ENCODE peak calls at places on chromosomes 6 and 20, in five cellular contexts. C is pancreas, K is HepG2, L is fibroblast of lung, Q is lung. P is an unnamed sample. For H3K36me3, the result is how much of the 10 kb centered on the place peaks cover.

GRCh38 chr6:62808575-62809293 is 402.5 kb upstream of the FKBP1C start:
- DNase-seq in C (no peak), K (no peak), L (no peak), Q (no peak), P (peak)

GRCh38 chr20:52552181-52552872 is 360.7 kb upstream of the ZFP64 start:
- DNase-seq in C (no peak), K (no peak), L (peak), Q (no peak), P (peak)

GRCh38 chr6:10759312-10759839 is 11.8 kb downstream of the TMEM14B start:
- DNase-seq in C (no peak), K (peak), L (peak), Q (no peak), P (peak)

GRCh38 chr6:43355862-43356590 is 13.4 kb downstream of the ZNF318 start:
- DNase-seq in C (no peak), K (peak), L (peak), Q (no peak), P (no peak)

GRCh38 chr6:2976571-2977085 is 5.3 kb upstream of the SERPINB6 start:
- DNase-seq in C (no peak), K (no peak), L (peak), Q (no peak), P (no peak)

GRCh38 chr20:34558320-34559202 is at the start of gene MAP1LC3A:
- DNase-seq in C (peak), K (no peak), L (peak), Q (peak), P (peak)

GRCh38 chr6:166005401-166005845 is 162.2 kb downstream of the TBXT start:
- DNase-seq in C (peak), K (no peak), L (peak), Q (no peak), P (no peak)

GRCh38 chr20:35093245-35093884 is 758 bp upstream of the TRPC4AP start:
- DNase-seq in C (no peak), K (no peak), L (peak), Q (no peak), P (peak)

GRCh38 chr6:41439524-41440418 is 104.4 kb downstream of the NCR2 start:
- DNase-seq in C (no peak), K (no peak), L (no peak), Q (no peak), P (no peak)

GRCh38 chr6:4939241-4939640 is 64.6 kb downstream of the RPP40 start:
- DNase-seq in C (no peak), K (no peak), L (no peak), Q (no peak), P (no peak)

GRCh38 chr6:157241411-157241979 is 81.8 kb downstream of the TMEM242 start:
- DNase-seq in C (peak), K (no peak), L (no peak), Q (no peak), P (no peak)

GRCh38 chr6:125945378-125946141 is 11.0 kb upstream of the HINT3 start:
- DNase-seq in C (no peak), K (peak), L (peak), Q (no peak), P (no peak)

GRCh38 chr20:50399003-50399916 is 110.9 kb upstream of the PTPN1 start:
- DNase-seq in C (no peak), K (peak), L (peak), Q (peak), P (no peak)

GRCh38 chr6:3500262-3501001 is 43.6 kb upstream of the SLC22A23 start:
- DNase-seq in C (no peak), K (peak), L (peak), Q (no peak), P (no peak)

GRCh38 chr6:82906951-82907350 is 158.7 kb downstream of the UBE3D start:
- DNase-seq in C (no peak), K (no peak), L (peak), Q (no peak), P (peak)

GRCh38 chr6:147564556-147564955 is 56.1 kb downstream of the SAMD5 start:
- DNase-seq in C (no peak), K (no peak), L (peak), Q (no peak), P (no peak)

GRCh38 chr6:31752739-31753319 is 9.6 kb upstream of the SAPCD1 start:
- DNase-seq in C (no peak), K (no peak), L (peak), Q (no peak), P (no peak)

GRCh38 chr6:42692151-42692911 is 30.1 kb downstream of the PRPH2 start:
- DNase-seq in C (no peak), K (no peak), L (peak), Q (peak), P (peak)

GRCh38 chr6:34195726-34196115 is 41.0 kb upstream of the HMGA1 start:
- DNase-seq in C (no peak), K (no peak), L (no peak), Q (no peak), P (no peak)

GRCh38 chr6:21438237-21438985 is 155.1 kb upstream of the SOX4 start:
- DNase-seq in C (no peak), K (no peak), L (peak), Q (no peak), P (no peak)

GRCh38 chr6:26197736-26198625 is 110.8 kb downstream of the HFE start:
- DNase-seq in C (no peak), K (peak), L (peak), Q (no peak), P (no peak)

GRCh38 chr6:139846538-139847321 is 472.3 kb upstream of the CITED2 start:
- DNase-seq in C (no peak), K (no peak), L (no peak), Q (no peak), P (no peak)

DNA sequence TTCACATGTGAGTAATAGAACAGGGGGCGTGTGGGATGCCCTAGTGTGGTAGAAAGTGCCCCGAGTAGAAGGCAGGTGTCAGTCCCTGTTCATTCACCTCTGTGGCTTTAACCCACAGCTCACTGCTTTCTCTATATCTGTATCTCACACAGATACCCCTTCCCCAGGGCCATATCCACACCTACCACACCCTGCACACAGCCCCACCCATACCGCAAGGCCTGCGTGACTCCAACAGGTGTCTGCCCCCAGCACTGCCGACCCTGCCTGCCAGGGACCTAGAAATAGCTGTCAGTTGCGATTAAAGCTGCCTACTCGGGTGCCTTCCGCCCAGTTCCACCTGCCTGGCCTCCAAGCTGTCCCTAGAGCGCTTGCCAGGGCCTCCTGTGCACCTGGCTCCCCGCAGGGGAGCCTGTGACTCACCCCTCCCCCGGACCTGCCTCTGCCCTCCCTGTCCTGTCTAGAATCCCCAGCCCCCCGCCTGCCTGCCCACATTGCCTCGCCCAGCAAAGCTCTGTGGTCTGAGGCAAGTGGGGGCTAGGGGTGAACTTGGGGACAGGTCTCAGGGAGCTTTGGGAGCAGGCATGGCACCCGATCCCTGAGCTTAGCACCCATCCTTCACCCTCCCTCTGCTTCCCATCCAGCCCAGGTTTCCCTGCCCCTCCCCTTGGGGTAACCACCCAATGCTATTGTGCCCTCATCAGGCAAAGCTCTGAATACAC is 38.3 kb upstream of the ID1 start:
- DNase-seq in C (no peak), K (no peak), L (peak), Q (no peak), P (no peak)
- H3K4me3 ChIP-seq in C (no peak), K (no peak), L (no peak), Q (no peak), P (no peak)

GRCh38 chr20:40991181-40991889 is 37.3 kb upstream of the TOP1 start:
- DNase-seq in C (no peak), K (no peak), L (no peak), Q (peak), P (no peak)
- TF ChIP-seq CTCF in C (no peak), K (no peak), L (no peak), Q (no peak), P (no peak)

GRCh38 chr6:138078491-138078890 is 28.7 kb downstream of the PERP start:
- DNase-seq in C (no peak), K (no peak), L (no peak), Q (no peak), P (no peak)
- H3K36me3 ChIP-seq in C (under half), K (under half), L (under half), Q (under half), P (under half)

GRCh38 chr6:123829302-123829953 is 25.8 kb downstream of the NKAIN2 start:
- DNase-seq in C (no peak), K (no peak), L (peak), Q (no peak), P (peak)

DNA sequence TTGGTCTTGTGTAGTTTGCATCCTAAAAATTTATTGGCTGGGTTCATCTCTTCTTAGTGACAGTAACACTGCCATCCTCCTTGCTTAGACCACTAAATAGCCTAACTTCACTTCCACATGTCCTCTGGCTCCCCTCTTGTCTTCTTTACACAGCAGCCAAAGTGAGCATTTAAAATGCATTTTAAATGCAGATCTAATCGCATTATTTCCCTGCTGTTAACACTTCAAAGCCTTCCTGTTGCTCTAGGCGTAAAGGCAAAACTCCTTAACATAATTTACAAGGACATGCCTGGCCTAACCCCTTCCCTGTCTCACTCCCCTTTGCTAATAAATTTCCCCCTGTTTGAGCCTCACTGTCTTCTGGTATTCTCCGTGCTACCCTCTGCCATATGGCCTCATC is 26.4 kb downstream of the NKAIN2 start:
- DNase-seq in C (no peak), K (no peak), L (no peak), Q (no peak), P (no peak)
- H3K4me3 ChIP-seq in C (no peak), K (no peak), L (no peak), Q (no peak), P (no peak)

DNA sequence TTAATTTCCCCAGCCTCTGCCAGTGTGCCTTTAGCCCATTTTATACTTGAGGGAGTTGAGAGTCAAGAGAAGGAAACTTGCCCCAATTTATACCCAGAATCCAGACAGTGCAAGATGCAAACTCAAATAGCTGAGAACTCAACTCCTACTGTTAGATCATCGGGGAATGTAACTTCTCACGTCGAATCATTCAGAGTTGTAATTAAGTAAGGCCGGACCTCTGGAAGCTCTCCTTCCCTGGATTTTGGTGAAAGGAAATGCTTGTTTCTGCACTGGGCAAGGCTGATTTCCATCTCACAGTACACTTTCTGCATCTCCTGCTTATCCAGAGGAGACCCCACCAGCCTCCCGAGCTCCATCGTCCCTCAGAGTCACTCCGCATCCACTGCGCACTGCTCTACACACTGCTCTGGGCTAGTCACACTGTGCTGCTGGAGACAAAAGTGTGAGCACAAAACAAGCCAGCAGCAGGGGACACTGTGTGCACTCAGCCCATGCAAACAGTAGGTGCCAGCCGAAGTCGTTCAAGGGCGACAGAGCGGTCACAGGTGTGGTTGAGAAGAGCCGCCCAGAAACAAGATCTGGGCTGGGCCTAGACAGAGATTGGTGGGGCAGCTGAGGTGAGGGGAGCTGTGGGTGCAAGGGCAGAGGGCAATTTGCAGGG is 150.4 kb upstream of the QKI start:
- DNase-seq in C (peak), K (no peak), L (no peak), Q (no peak), P (no peak)
- TF ChIP-seq CTCF in C (no peak), K (peak), L (no peak), Q (no peak), P (no peak)